ENCODE peak calls at places on chromosomes 5 and 9, in seven cellular contexts. J is activated T-cell treated with anti-CD3 and anti-CD28 coated beads, Interleukin-2, amount 50 U/mL, for 24 hours; X is NCI-H1092; Y is CD4-positive, CD25-positive, alpha-beta regulatory T cell; A is suprapubic skin; W is lower lobe of right lung; V is esophagus muscularis mucosa. F is an unnamed sample.

GRCh38 chr5:133635051-133635450 is 22.7 kb upstream of the FSTL4 start:
- DNase-seq in W (no peak), Y (no peak), A (no peak), X (no peak), V (no peak), J (no peak), F (no peak)

GRCh38 chr5:141811287-141812155 is 66.7 kb downstream of the PCDH1 start:
- DNase-seq in V (no peak), X (peak), W (no peak), Y (no peak), A (no peak), J (peak), F (peak)

GRCh38 chr9:5799314-5799713 is 33.6 kb downstream of the ERMP1 start:
- DNase-seq in J (no peak), Y (no peak), W (no peak), V (no peak), X (no peak), A (no peak), F (no peak)

GRCh38 chr9:128390150-128390812 is 19.1 kb downstream of the URM1 start:
- DNase-seq in W (no peak), X (no peak), J (no peak), V (no peak), Y (no peak), A (no peak), F (no peak)

GRCh38 chr9:131954299-131954698 is 125.4 kb downstream of the MED27 start:
- DNase-seq in X (no peak), A (no peak), Y (no peak), W (no peak), V (no peak), J (no peak), F (no peak)

GRCh38 chr9:26856413-26857032 is 36.1 kb downstream of the CAAP1 start:
- DNase-seq in A (no peak), X (peak), W (no peak), Y (no peak), V (no peak), J (no peak), F (no peak)

GRCh38 chr9:137506702-137507171 is 43.5 kb downstream of the PNPLA7 start:
- DNase-seq in A (no peak), W (no peak), Y (no peak), J (no peak), V (no peak), X (no peak), F (peak)

GRCh38 chr9:99433555-99433954 is 211.5 kb downstream of the SEC61B start:
- DNase-seq in Y (peak), A (no peak), J (peak), X (no peak), V (peak), W (peak), F (no peak)

GRCh38 chr9:88645869-88646204 is 110.9 kb downstream of the NXNL2 start:
- DNase-seq in A (no peak), W (no peak), J (no peak), X (no peak), Y (no peak), V (no peak), F (no peak)

GRCh38 chr5:151096001-151096373 is 15.2 kb upstream of the TNIP1 start:
- DNase-seq in J (no peak), V (no peak), Y (no peak), X (no peak), A (no peak), W (no peak), F (no peak)

GRCh38 chr9:445033-445432 is 230.4 kb downstream of the DOCK8 start:
- DNase-seq in X (no peak), W (no peak), A (no peak), V (no peak), J (no peak), Y (no peak), F (no peak)

GRCh38 chr9:3510796-3511195 is 15.0 kb downstream of the RFX3 start:
- DNase-seq in W (no peak), X (no peak), A (no peak), Y (no peak), J (no peak), V (no peak), F (no peak)

GRCh38 chr5:96279796-96280542 is 153.1 kb downstream of the PCSK1 start:
- DNase-seq in A (no peak), W (no peak), J (no peak), X (no peak), V (no peak), Y (no peak), F (no peak)

GRCh38 chr9:34898846-34899245 is 59.2 kb upstream of the PHF24 start:
- DNase-seq in J (no peak), A (no peak), V (peak), Y (no peak), W (no peak), X (no peak), F (no peak)

GRCh38 chr9:38192731-38193130 is 123.7 kb upstream of the SHB start:
- DNase-seq in V (no peak), J (no peak), A (no peak), Y (no peak), X (no peak), W (no peak), F (no peak)

GRCh38 chr5:138096997-138097828 is 13.4 kb downstream of the WNT8A start:
- DNase-seq in V (no peak), Y (no peak), A (no peak), J (no peak), X (no peak), W (no peak), F (no peak)

GRCh38 chr5:120545951-120546350 is 81.9 kb downstream of the PRR16 start:
- DNase-seq in A (no peak), V (no peak), W (no peak), J (no peak), Y (no peak), X (no peak), F (no peak)

GRCh38 chr5:94618493-94619328 is at the start of the genes KIAA0825 and SLF1:
- DNase-seq in J (peak), A (peak), W (peak), Y (peak), X (peak), V (peak), F (peak)

GRCh38 chr9:121906074-121906520 is 187.0 kb downstream of the TTLL11 start:
- DNase-seq in X (no peak), A (no peak), W (no peak), J (no peak), Y (no peak), V (no peak), F (no peak)

GRCh38 chr9:118538981-118539380 is 830.3 kb downstream of the BRINP1 start:
- DNase-seq in J (no peak), X (no peak), Y (no peak), W (no peak), V (no peak), A (no peak), F (no peak)

GRCh38 chr5:80122599-80122998 is 87.5 kb downstream of the THBS4 start:
- DNase-seq in J (no peak), A (no peak), W (no peak), X (no peak), V (no peak), Y (no peak), F (no peak)

GRCh38 chr5:107566537-107566875 is 104.2 kb downstream of the EFNA5 start:
- DNase-seq in J (no peak), W (no peak), X (no peak), V (no peak), Y (no peak), A (no peak), F (no peak)

GRCh38 chr5:56534102-56534501 is 281.2 kb upstream of the MAP3K1 start:
- DNase-seq in X (no peak), V (no peak), J (no peak), A (no peak), Y (no peak), W (no peak), F (no peak)

GRCh38 chr5:19987594-19988345 is at the start of gene CDH18:
- DNase-seq in X (peak), Y (no peak), J (no peak), W (peak), A (no peak), V (no peak), F (peak)

GRCh38 chr9:127809562-127810377 is 7.1 kb downstream of the FPGS start:
- DNase-seq in X (no peak), V (no peak), Y (no peak), A (no peak), W (peak), J (no peak), F (no peak)

GRCh38 chr5:172223901-172224873 is 30.2 kb downstream of the EFCAB9 start:
- DNase-seq in Y (no peak), W (no peak), J (peak), A (no peak), V (no peak), X (no peak), F (no peak)

GRCh38 chr5:157303667-157304327 is 37.9 kb downstream of the CYFIP2 start:
- DNase-seq in Y (peak), X (no peak), W (no peak), V (no peak), A (no peak), J (no peak), F (no peak)